ENCODE peak calls at places on chromosomes 16 and 17, in six cellular contexts. One of them, this sample, is unnamed.

GRCh38 chr17:82892869-82893565 is 53.2 kb upstream of the ZNF750 start:
- DNase-seq in stimulated activated CD4-positive, alpha-beta T cell treated with anti-CD3 and anti-CD28 coated beads, Interleukin-15, amount 100 ng/mL, for 48 hours: no peak
- DNase-seq in endodermal cell: no peak
- DNase-seq in fibroblast of the conjunctiva: no peak
- DNase-seq in NCI-H526: no peak
- DNase-seq in ascending aorta: no peak
- DNase-seq in this sample: no peak

GRCh38 chr17:38426441-38426840 is 1.8 kb upstream of the ARHGAP23 start:
- DNase-seq in stimulated activated CD4-positive, alpha-beta T cell treated with anti-CD3 and anti-CD28 coated beads, Interleukin-15, amount 100 ng/mL, for 48 hours: no peak
- DNase-seq in endodermal cell: no peak
- DNase-seq in fibroblast of the conjunctiva: no peak
- DNase-seq in NCI-H526: no peak
- DNase-seq in ascending aorta: no peak
- DNase-seq in this sample: no peak

GRCh38 chr16:84704253-84704652 is 4.5 kb downstream of the USP10 start:
- DNase-seq in stimulated activated CD4-positive, alpha-beta T cell treated with anti-CD3 and anti-CD28 coated beads, Interleukin-15, amount 100 ng/mL, for 48 hours: no peak
- DNase-seq in endodermal cell: no peak
- DNase-seq in fibroblast of the conjunctiva: no peak
- DNase-seq in NCI-H526: no peak
- DNase-seq in ascending aorta: no peak
- DNase-seq in this sample: no peak

GRCh38 chr17:4998027-4998665 is 396 bp downstream of the KIF1C start:
- DNase-seq in stimulated activated CD4-positive, alpha-beta T cell treated with anti-CD3 and anti-CD28 coated beads, Interleukin-15, amount 100 ng/mL, for 48 hours: no peak
- DNase-seq in endodermal cell: peak
- DNase-seq in fibroblast of the conjunctiva: no peak
- DNase-seq in NCI-H526: no peak
- DNase-seq in ascending aorta: no peak
- DNase-seq in this sample: no peak

GRCh38 chr16:29992371-29992967 is 2.9 kb downstream of the HIRIP3 start:
- DNase-seq in stimulated activated CD4-positive, alpha-beta T cell treated with anti-CD3 and anti-CD28 coated beads, Interleukin-15, amount 100 ng/mL, for 48 hours: no peak
- DNase-seq in endodermal cell: no peak
- DNase-seq in fibroblast of the conjunctiva: peak
- DNase-seq in NCI-H526: no peak
- DNase-seq in ascending aorta: no peak
- DNase-seq in this sample: no peak

GRCh38 chr16:68754117-68754792 is 17.2 kb downstream of the CDH1 start:
- DNase-seq in stimulated activated CD4-positive, alpha-beta T cell treated with anti-CD3 and anti-CD28 coated beads, Interleukin-15, amount 100 ng/mL, for 48 hours: no peak
- DNase-seq in endodermal cell: no peak
- DNase-seq in fibroblast of the conjunctiva: no peak
- DNase-seq in NCI-H526: no peak
- DNase-seq in ascending aorta: no peak
- DNase-seq in this sample: no peak

GRCh38 chr17:17416400-17417360 is 60.1 kb upstream of the MED9 start:
- DNase-seq in stimulated activated CD4-positive, alpha-beta T cell treated with anti-CD3 and anti-CD28 coated beads, Interleukin-15, amount 100 ng/mL, for 48 hours: no peak
- DNase-seq in endodermal cell: peak
- DNase-seq in fibroblast of the conjunctiva: no peak
- DNase-seq in NCI-H526: no peak
- DNase-seq in ascending aorta: no peak
- DNase-seq in this sample: no peak

GRCh38 chr17:49575524-49576120 is at the start of gene NXPH3:
- DNase-seq in stimulated activated CD4-positive, alpha-beta T cell treated with anti-CD3 and anti-CD28 coated beads, Interleukin-15, amount 100 ng/mL, for 48 hours: peak
- DNase-seq in endodermal cell: peak
- DNase-seq in fibroblast of the conjunctiva: no peak
- DNase-seq in NCI-H526: peak
- DNase-seq in ascending aorta: no peak
- DNase-seq in this sample: peak

GRCh38 chr17:40097931-40098845 is 2.2 kb downstream of the NR1D1 start:
- DNase-seq in stimulated activated CD4-positive, alpha-beta T cell treated with anti-CD3 and anti-CD28 coated beads, Interleukin-15, amount 100 ng/mL, for 48 hours: no peak
- DNase-seq in endodermal cell: no peak
- DNase-seq in fibroblast of the conjunctiva: no peak
- DNase-seq in NCI-H526: peak
- DNase-seq in ascending aorta: peak
- DNase-seq in this sample: no peak

GRCh38 chr16:53071748-53072301 is 17.0 kb downstream of the CHD9 start:
- DNase-seq in stimulated activated CD4-positive, alpha-beta T cell treated with anti-CD3 and anti-CD28 coated beads, Interleukin-15, amount 100 ng/mL, for 48 hours: no peak
- DNase-seq in endodermal cell: no peak
- DNase-seq in fibroblast of the conjunctiva: no peak
- DNase-seq in NCI-H526: no peak
- DNase-seq in ascending aorta: no peak
- DNase-seq in this sample: peak

GRCh38 chr16:31400191-31400590 is 7.1 kb downstream of the ITGAD start:
- DNase-seq in stimulated activated CD4-positive, alpha-beta T cell treated with anti-CD3 and anti-CD28 coated beads, Interleukin-15, amount 100 ng/mL, for 48 hours: no peak
- DNase-seq in endodermal cell: no peak
- DNase-seq in fibroblast of the conjunctiva: no peak
- DNase-seq in NCI-H526: no peak
- DNase-seq in ascending aorta: no peak
- DNase-seq in this sample: no peak

GRCh38 chr16:88957887-88958577 is 19.0 kb downstream of the CBFA2T3 start:
- DNase-seq in stimulated activated CD4-positive, alpha-beta T cell treated with anti-CD3 and anti-CD28 coated beads, Interleukin-15, amount 100 ng/mL, for 48 hours: no peak
- DNase-seq in endodermal cell: no peak
- DNase-seq in fibroblast of the conjunctiva: no peak
- DNase-seq in NCI-H526: no peak
- DNase-seq in ascending aorta: no peak
- DNase-seq in this sample: no peak

GRCh38 chr16:25875956-25876608 is 184.3 kb downstream of the HS3ST4 start:
- DNase-seq in stimulated activated CD4-positive, alpha-beta T cell treated with anti-CD3 and anti-CD28 coated beads, Interleukin-15, amount 100 ng/mL, for 48 hours: no peak
- DNase-seq in endodermal cell: no peak
- DNase-seq in fibroblast of the conjunctiva: no peak
- DNase-seq in NCI-H526: no peak
- DNase-seq in ascending aorta: no peak
- DNase-seq in this sample: no peak

GRCh38 chr17:17899486-17899885 is 62.7 kb upstream of the SREBF1 start:
- DNase-seq in stimulated activated CD4-positive, alpha-beta T cell treated with anti-CD3 and anti-CD28 coated beads, Interleukin-15, amount 100 ng/mL, for 48 hours: no peak
- DNase-seq in endodermal cell: no peak
- DNase-seq in fibroblast of the conjunctiva: no peak
- DNase-seq in NCI-H526: no peak
- DNase-seq in ascending aorta: no peak
- DNase-seq in this sample: no peak

GRCh38 chr16:11131706-11132105 is 124.3 kb downstream of the SOCS1 start:
- DNase-seq in stimulated activated CD4-positive, alpha-beta T cell treated with anti-CD3 and anti-CD28 coated beads, Interleukin-15, amount 100 ng/mL, for 48 hours: no peak
- DNase-seq in endodermal cell: no peak
- DNase-seq in fibroblast of the conjunctiva: no peak
- DNase-seq in NCI-H526: no peak
- DNase-seq in ascending aorta: no peak
- DNase-seq in this sample: no peak

GRCh38 chr17:67399676-67400075 is 22.6 kb downstream of the PITPNC1 start:
- DNase-seq in stimulated activated CD4-positive, alpha-beta T cell treated with anti-CD3 and anti-CD28 coated beads, Interleukin-15, amount 100 ng/mL, for 48 hours: no peak
- DNase-seq in endodermal cell: no peak
- DNase-seq in fibroblast of the conjunctiva: no peak
- DNase-seq in NCI-H526: no peak
- DNase-seq in ascending aorta: no peak
- DNase-seq in this sample: no peak

GRCh38 chr16:2912330-2913199 is 834 bp downstream of the FLYWCH1 start:
- DNase-seq in stimulated activated CD4-positive, alpha-beta T cell treated with anti-CD3 and anti-CD28 coated beads, Interleukin-15, amount 100 ng/mL, for 48 hours: no peak
- DNase-seq in endodermal cell: peak
- DNase-seq in fibroblast of the conjunctiva: no peak
- DNase-seq in NCI-H526: peak
- DNase-seq in ascending aorta: no peak
- DNase-seq in this sample: peak

GRCh38 chr17:69335018-69335417 is 8.1 kb upstream of the ABCA5 start:
- DNase-seq in stimulated activated CD4-positive, alpha-beta T cell treated with anti-CD3 and anti-CD28 coated beads, Interleukin-15, amount 100 ng/mL, for 48 hours: no peak
- DNase-seq in endodermal cell: no peak
- DNase-seq in fibroblast of the conjunctiva: peak
- DNase-seq in NCI-H526: peak
- DNase-seq in ascending aorta: no peak
- DNase-seq in this sample: peak

GRCh38 chr17:49931416-49931815 is 37.6 kb upstream of the DLX4 start:
- DNase-seq in stimulated activated CD4-positive, alpha-beta T cell treated with anti-CD3 and anti-CD28 coated beads, Interleukin-15, amount 100 ng/mL, for 48 hours: no peak
- DNase-seq in endodermal cell: no peak
- DNase-seq in fibroblast of the conjunctiva: no peak
- DNase-seq in NCI-H526: no peak
- DNase-seq in ascending aorta: no peak
- DNase-seq in this sample: no peak

GRCh38 chr17:78933959-78934568 is 8.9 kb upstream of the TIMP2 start:
- DNase-seq in stimulated activated CD4-positive, alpha-beta T cell treated with anti-CD3 and anti-CD28 coated beads, Interleukin-15, amount 100 ng/mL, for 48 hours: no peak
- DNase-seq in endodermal cell: peak
- DNase-seq in fibroblast of the conjunctiva: peak
- DNase-seq in NCI-H526: peak
- DNase-seq in ascending aorta: peak
- DNase-seq in this sample: no peak

GRCh38 chr17:52035336-52035915 is 123.1 kb downstream of the CA10 start:
- DNase-seq in stimulated activated CD4-positive, alpha-beta T cell treated with anti-CD3 and anti-CD28 coated beads, Interleukin-15, amount 100 ng/mL, for 48 hours: no peak
- DNase-seq in endodermal cell: no peak
- DNase-seq in fibroblast of the conjunctiva: no peak
- DNase-seq in NCI-H526: no peak
- DNase-seq in ascending aorta: no peak
- DNase-seq in this sample: no peak

GRCh38 chr16:11620243-11621003 is 33.7 kb upstream of the LITAF start:
- DNase-seq in stimulated activated CD4-positive, alpha-beta T cell treated with anti-CD3 and anti-CD28 coated beads, Interleukin-15, amount 100 ng/mL, for 48 hours: no peak
- DNase-seq in endodermal cell: no peak
- DNase-seq in fibroblast of the conjunctiva: no peak
- DNase-seq in NCI-H526: no peak
- DNase-seq in ascending aorta: no peak
- DNase-seq in this sample: peak

GRCh38 chr16:70258065-70258464 is 6.3 kb upstream of the EXOSC6 start:
- DNase-seq in stimulated activated CD4-positive, alpha-beta T cell treated with anti-CD3 and anti-CD28 coated beads, Interleukin-15, amount 100 ng/mL, for 48 hours: no peak
- DNase-seq in endodermal cell: no peak
- DNase-seq in fibroblast of the conjunctiva: no peak
- DNase-seq in NCI-H526: no peak
- DNase-seq in ascending aorta: no peak
- DNase-seq in this sample: no peak

GRCh38 chr17:63446981-63447687 is 1.0 kb upstream of the CYB561 start:
- DNase-seq in stimulated activated CD4-positive, alpha-beta T cell treated with anti-CD3 and anti-CD28 coated beads, Interleukin-15, amount 100 ng/mL, for 48 hours: no peak
- DNase-seq in endodermal cell: peak
- DNase-seq in fibroblast of the conjunctiva: no peak
- DNase-seq in NCI-H526: peak
- DNase-seq in ascending aorta: no peak
- DNase-seq in this sample: no peak

GRCh38 chr16:83994087-83994486 is 26.0 kb downstream of the NECAB2 start:
- DNase-seq in stimulated activated CD4-positive, alpha-beta T cell treated with anti-CD3 and anti-CD28 coated beads, Interleukin-15, amount 100 ng/mL, for 48 hours: no peak
- DNase-seq in endodermal cell: no peak
- DNase-seq in fibroblast of the conjunctiva: peak
- DNase-seq in NCI-H526: no peak
- DNase-seq in ascending aorta: no peak
- DNase-seq in this sample: no peak

GRCh38 chr17:79425686-79426085 is 185.2 kb downstream of the RBFOX3 start:
- DNase-seq in stimulated activated CD4-positive, alpha-beta T cell treated with anti-CD3 and anti-CD28 coated beads, Interleukin-15, amount 100 ng/mL, for 48 hours: no peak
- DNase-seq in endodermal cell: no peak
- DNase-seq in fibroblast of the conjunctiva: no peak
- DNase-seq in NCI-H526: no peak
- DNase-seq in ascending aorta: no peak
- DNase-seq in this sample: no peak

GRCh38 chr17:18070861-18071340 is 16.8 kb upstream of the DRG2 start:
- DNase-seq in stimulated activated CD4-positive, alpha-beta T cell treated with anti-CD3 and anti-CD28 coated beads, Interleukin-15, amount 100 ng/mL, for 48 hours: no peak
- DNase-seq in endodermal cell: peak
- DNase-seq in fibroblast of the conjunctiva: no peak
- DNase-seq in NCI-H526: no peak
- DNase-seq in ascending aorta: no peak
- DNase-seq in this sample: no peak

GRCh38 chr17:14228903-14229302 is 7.8 kb downstream of the CDRT15 start:
- DNase-seq in stimulated activated CD4-positive, alpha-beta T cell treated with anti-CD3 and anti-CD28 coated beads, Interleukin-15, amount 100 ng/mL, for 48 hours: no peak
- DNase-seq in endodermal cell: no peak
- DNase-seq in fibroblast of the conjunctiva: peak
- DNase-seq in NCI-H526: no peak
- DNase-seq in ascending aorta: no peak
- DNase-seq in this sample: no peak

GRCh38 chr16:84930298-84931106 is 80.8 kb downstream of the ZDHHC7 start:
- DNase-seq in stimulated activated CD4-positive, alpha-beta T cell treated with anti-CD3 and anti-CD28 coated beads, Interleukin-15, amount 100 ng/mL, for 48 hours: no peak
- DNase-seq in endodermal cell: no peak
- DNase-seq in fibroblast of the conjunctiva: no peak
- DNase-seq in NCI-H526: no peak
- DNase-seq in ascending aorta: no peak
- DNase-seq in this sample: no peak

GRCh38 chr16:70441406-70441990 is 2.6 kb upstream of the ST3GAL2 start:
- DNase-seq in stimulated activated CD4-positive, alpha-beta T cell treated with anti-CD3 and anti-CD28 coated beads, Interleukin-15, amount 100 ng/mL, for 48 hours: no peak
- DNase-seq in endodermal cell: no peak
- DNase-seq in fibroblast of the conjunctiva: no peak
- DNase-seq in NCI-H526: no peak
- DNase-seq in ascending aorta: no peak
- DNase-seq in this sample: no peak

GRCh38 chr16:17303101-17303500 is 167.7 kb downstream of the XYLT1 start:
- DNase-seq in stimulated activated CD4-positive, alpha-beta T cell treated with anti-CD3 and anti-CD28 coated beads, Interleukin-15, amount 100 ng/mL, for 48 hours: no peak
- DNase-seq in endodermal cell: no peak
- DNase-seq in fibroblast of the conjunctiva: no peak
- DNase-seq in NCI-H526: peak
- DNase-seq in ascending aorta: no peak
- DNase-seq in this sample: peak

GRCh38 chr16:57998992-57999365 is 1.5 kb downstream of the ZNF319 start:
- DNase-seq in stimulated activated CD4-positive, alpha-beta T cell treated with anti-CD3 and anti-CD28 coated beads, Interleukin-15, amount 100 ng/mL, for 48 hours: no peak
- DNase-seq in endodermal cell: peak
- DNase-seq in fibroblast of the conjunctiva: no peak
- DNase-seq in NCI-H526: no peak
- DNase-seq in ascending aorta: no peak
- DNase-seq in this sample: no peak

This sample was measured in OCI-LY7.